ENCODE peak calls at places on chromosomes 1 and 21, in nine cellular contexts. L, X, N, G, C, S, K, U and M are unnamed samples.

GRCh38 chr1:156104065-156104810 is 10.3 kb upstream of the LMNA start:
- DNase-seq in S (peak; percentile 87), K (peak; percentile 54), X (peak; percentile 73), C (peak; percentile 64), G (peak; percentile 89), L (no peak), N (no peak), U (peak; percentile 51), M (peak; percentile 86)

GRCh38 chr1:11052839-11053757 is 6.1 kb upstream of the MASP2 start:
- DNase-seq in L (no peak), S (no peak), U (no peak), X (no peak), G (no peak), K (no peak), C (no peak), N (peak; percentile 35), M (no peak)

GRCh38 chr21:34997295-34997694 is 51.8 kb downstream of the RUNX1 start:
- DNase-seq in N (no peak), S (no peak), L (no peak), U (no peak), X (no peak), C (no peak), G (no peak), K (no peak), M (no peak)

GRCh38 chr1:66505671-66506392 is 28.1 kb upstream of the SGIP1 start:
- DNase-seq in N (no peak), U (no peak), X (no peak), S (no peak), G (peak; percentile 81), L (peak; percentile 36), C (no peak), K (no peak), M (peak; percentile 81)

GRCh38 chr1:40899230-40899870 is 37.2 kb upstream of the CITED4 start:
- DNase-seq in G (no peak), X (peak; percentile 47), U (no peak), N (no peak), K (no peak), L (no peak), C (no peak), S (no peak), M (no peak)

GRCh38 chr1:178031856-178032320 is 62.0 kb upstream of the RASAL2 start:
- DNase-seq in U (peak; percentile 22), C (no peak), K (no peak), X (peak; percentile 92), S (peak; percentile 87), N (no peak), G (peak; percentile 95), L (peak; percentile 70), M (peak; percentile 74)

GRCh38 chr21:15028186-15028585 is 36.6 kb downstream of the NRIP1 start:
- DNase-seq in S (no peak), G (no peak), N (no peak), C (no peak), U (no peak), X (no peak), L (no peak), K (no peak), M (no peak)

GRCh38 chr1:227330279-227330678 is 12.0 kb upstream of the CDC42BPA start:
- DNase-seq in C (no peak), U (no peak), K (no peak), X (no peak), S (no peak), L (no peak), G (no peak), N (no peak), M (no peak)

GRCh38 chr1:115121793-115122192 is 32.5 kb upstream of the TSPAN2 start:
- DNase-seq in K (no peak), S (no peak), X (no peak), U (no peak), C (no peak), G (no peak), L (no peak), N (no peak), M (no peak)

GRCh38 chr1:43331688-43332087 is 5.9 kb upstream of the MPL start:
- DNase-seq in N (no peak), G (no peak), C (no peak), U (no peak), L (no peak), S (no peak), X (no peak), K (no peak), M (no peak)

GRCh38 chr1:18396247-18396646 is 84.5 kb upstream of the KLHDC7A start:
- DNase-seq in G (no peak), L (peak; percentile 49), S (no peak), C (no peak), N (no peak), U (no peak), K (no peak), X (no peak), M (no peak)

GRCh38 chr1:227778401-227778947 is 37.0 kb upstream of the PRSS38 start:
- DNase-seq in X (no peak), C (no peak), N (no peak), K (no peak), L (no peak), G (no peak), U (no peak), S (no peak), M (no peak)